ENCODE peak calls at places on chromosomes 2 and 18, in five cellular contexts. G is stimulated activated CD8-positive, alpha-beta memory T cell treated with anti-CD3 and anti-CD28 coated beads, Interleukin-2, amount 100 ng/mL, for 48 hours; D is GDM1; K is NCI-H1092 treated with DMSO at 0.1 percent for 48 hours; O is NCI-H1105 treated with DMSO at 0.1 percent for 48 hours. H is an unnamed sample.

GRCh38 chr2:112625474-112626114 is 20.1 kb upstream of the SLC20A1 start:
- DNase-seq in O (no peak), D (no peak), G (no peak), K (no peak), H (no peak)

GRCh38 chr2:101811226-101812015 is 113.9 kb downstream of the MAP4K4 start:
- DNase-seq in G (no peak), O (peak), K (no peak), D (no peak), H (no peak)

GRCh38 chr2:241017228-241017940 is 19.0 kb downstream of the SNED1 start:
- DNase-seq in O (no peak), K (no peak), G (no peak), D (no peak), H (no peak)

GRCh38 chr2:47016172-47016913 is 100.7 kb upstream of the MCFD2 start:
- DNase-seq in O (no peak), D (peak), K (no peak), G (no peak), H (peak)

GRCh38 chr2:217790195-217790594 is 212.6 kb downstream of the TNS1 start:
- DNase-seq in O (no peak), K (no peak), D (no peak), G (no peak), H (no peak)

GRCh38 chr2:209960676-209961630 is 41.5 kb upstream of the RPE start:
- DNase-seq in K (peak), G (peak), D (peak), O (peak), H (peak)

GRCh38 chr18:5461056-5461455 is 82.7 kb downstream of the EPB41L3 start:
- DNase-seq in O (no peak), G (no peak), K (no peak), D (no peak), H (no peak)

GRCh38 chr2:158204741-158205165 is 103.1 kb downstream of the UPP2 start:
- DNase-seq in O (no peak), K (no peak), D (no peak), G (no peak), H (peak)

GRCh38 chr18:75316826-75317225 is 106.2 kb downstream of the TSHZ1 start:
- DNase-seq in O (no peak), D (no peak), K (no peak), G (no peak), H (no peak)

GRCh38 chr2:10547011-10547410 is 98.9 kb upstream of the ODC1 start:
- DNase-seq in K (no peak), O (no peak), D (no peak), G (no peak), H (no peak)

GRCh38 chr2:215605214-215605613 is 169.3 kb upstream of the FN1 start:
- DNase-seq in D (no peak), K (no peak), G (no peak), O (no peak), H (no peak)

H was measured in foreskin fibroblast.